ENCODE peak calls at places on chromosomes 16 and 17, in seven cellular contexts. N is progenitor cell of endocrine pancreas, I is ovary, M is dorsolateral prefrontal cortex, C is HFFc6, P is A673, D is fibroblast of lung. S is an unnamed sample.

GRCh38 chr16:56662357-56663354 is 4.9 kb downstream of the MT1F start:
- DNase-seq in M (no peak), I (no peak), P (no peak), C (no peak), D (no peak), N (no peak), S (no peak)

GRCh38 chr17:19331553-19332245 is 30.8 kb downstream of the B9D1 start:
- DNase-seq in M (no peak), I (no peak), P (no peak), C (no peak), D (peak; percentile 23), N (no peak), S (no peak)

GRCh38 chr17:29867643-29868181 is 62.3 kb downstream of the SSH2 start:
- DNase-seq in N (no peak), I (no peak), P (no peak), M (no peak), D (no peak), C (no peak), S (no peak)

GRCh38 chr17:73430848-73431247 is 119.0 kb upstream of the CDC42EP4 start:
- DNase-seq in I (no peak), D (peak; percentile 13), C (no peak), N (no peak), M (no peak), P (peak; percentile 58), S (no peak)

GRCh38 chr17:52170963-52171572 is 12.6 kb upstream of the CA10 start:
- DNase-seq in N (peak; percentile 19), P (peak; percentile 37), M (no peak), C (no peak), I (no peak), D (no peak), S (no peak)

GRCh38 chr17:42340691-42341127 is 47.5 kb downstream of the STAT3 start:
- DNase-seq in M (no peak), N (no peak), C (no peak), D (no peak), I (no peak), P (no peak), S (no peak)

GRCh38 chr16:69396187-69397061 is 10.6 kb upstream of the TERF2 start:
- DNase-seq in N (peak; percentile 55), M (no peak), I (peak; percentile 83), C (peak; percentile 92), D (peak; percentile 84), P (peak; percentile 93), S (peak; percentile 88)

GRCh38 chr17:50903604-50904521 is 37.7 kb upstream of the TOB1 start:
- DNase-seq in N (no peak), D (peak; percentile 62), M (no peak), I (no peak), C (no peak), P (no peak), S (no peak)

GRCh38 chr17:3621146-3621720 is 12.0 kb upstream of the TRPV1 start:
- DNase-seq in N (no peak), C (no peak), P (no peak), I (no peak), M (no peak), D (no peak), S (no peak)

GRCh38 chr17:57407287-57408063 is 151.2 kb downstream of the MSI2 start:
- DNase-seq in D (peak; percentile 31), N (no peak), P (no peak), I (no peak), M (no peak), C (no peak), S (no peak)

GRCh38 chr16:49652441-49653175 is 203.3 kb downstream of the ZNF423 start:
- DNase-seq in I (peak; percentile 66), P (peak; percentile 35), M (no peak), C (no peak), N (no peak), D (peak; percentile 87), S (no peak)

GRCh38 chr16:2184346-2184745 is 12.1 kb downstream of the CASKIN1 start:
- DNase-seq in I (no peak), M (no peak), P (no peak), C (no peak), N (no peak), D (no peak), S (no peak)

GRCh38 chr16:3959148-3959547 is 78.6 kb upstream of the CREBBP start:
- DNase-seq in I (no peak), M (no peak), C (no peak), D (peak; percentile 72), N (no peak), P (no peak), S (no peak)

GRCh38 chr17:32268734-32269288 is 3.2 kb downstream of the RHBDL3 start:
- DNase-seq in C (no peak), M (no peak), N (no peak), P (no peak), D (no peak), I (no peak), S (no peak)

GRCh38 chr17:9934354-9934753 is 29.3 kb upstream of the RCVRN start:
- DNase-seq in M (no peak), P (no peak), D (no peak), C (no peak), I (no peak), N (no peak), S (no peak)

GRCh38 chr16:72995151-72995881 is 52.6 kb downstream of the ZFHX3 start:
- DNase-seq in D (no peak), M (no peak), C (no peak), N (no peak), P (peak; percentile 82), I (no peak), S (no peak)

GRCh38 chr16:87309912-87310485 is 7.2 kb downstream of the C16orf95 start:
- DNase-seq in C (no peak), N (no peak), I (no peak), M (no peak), P (no peak), D (no peak), S (no peak)

DNA sequence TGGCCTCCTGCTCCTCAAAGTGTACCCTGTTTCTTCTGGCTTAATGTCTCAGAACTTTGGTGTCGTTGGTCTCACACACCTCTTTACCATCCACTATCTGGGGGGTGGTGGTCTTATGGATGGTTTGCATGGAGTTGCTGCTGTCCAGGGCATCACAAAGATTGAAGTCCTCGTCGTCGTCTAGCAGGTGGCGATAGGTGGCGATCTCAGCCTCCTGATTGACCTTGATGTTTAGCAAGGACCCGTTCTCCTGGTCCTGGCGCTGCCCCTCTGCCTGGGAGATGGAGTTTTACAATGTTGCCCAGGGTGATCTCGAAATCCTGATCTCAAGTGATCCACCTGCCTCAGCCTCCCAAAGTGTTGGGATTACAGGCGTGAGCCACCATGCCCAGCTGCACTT is 31.1 kb upstream of the HELZ start:
- DNase-seq in N (no peak), I (no peak), D (no peak), C (no peak), M (no peak), P (no peak), S (no peak)
- TF ChIP-seq CTCF in N (peak; percentile 33), I (no peak), D (peak; percentile 4), C (no peak), M (no peak), P (no peak), S (no peak)

DNA sequence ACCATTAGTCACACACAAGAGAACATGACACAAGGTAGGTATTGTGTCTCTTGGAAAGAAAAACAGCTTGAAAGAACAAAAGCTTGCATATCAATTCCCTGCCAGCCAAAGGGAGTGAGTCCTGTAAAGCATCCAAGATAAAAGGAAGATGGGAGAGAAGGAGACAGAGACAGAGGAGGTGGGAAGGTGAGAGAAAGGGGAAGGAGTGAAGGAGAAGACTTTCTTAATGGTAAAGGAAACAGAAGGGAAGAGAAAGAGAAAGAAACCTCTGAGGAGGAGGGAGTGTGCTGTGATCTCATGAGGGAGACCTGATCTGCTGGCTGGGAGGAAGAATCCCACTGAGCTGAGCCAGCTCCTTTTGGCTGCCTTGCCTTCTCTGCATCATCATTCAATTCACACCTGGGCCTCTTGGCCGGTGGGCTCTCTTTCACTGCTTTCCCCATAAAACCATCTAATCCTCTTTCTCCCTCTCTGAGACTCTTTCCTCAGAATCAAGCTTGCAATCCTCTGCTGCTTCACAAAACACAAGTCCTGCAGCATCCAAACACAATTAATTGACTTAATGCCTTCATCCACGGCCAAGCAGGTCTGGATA is 271.6 kb downstream of the ABCC12 start:
- DNase-seq in C (no peak), D (no peak), N (no peak), P (no peak), M (no peak), I (no peak), S (no peak)
- TF ChIP-seq CTCF in C (no peak), D (no peak), N (no peak), P (no peak), M (no peak), I (no peak), S (no peak)

GRCh38 chr17:7176870-7177209 is 2.3 kb downstream of the ASGR1 start:
- DNase-seq in P (no peak), M (no peak), N (peak; percentile 29), C (no peak), I (no peak), D (no peak), S (no peak)

GRCh38 chr17:7176107-7176851 is 2.9 kb downstream of the ASGR1 start:
- DNase-seq in P (no peak), M (no peak), C (no peak), D (no peak), N (no peak), I (no peak), S (no peak)

GRCh38 chr17:7174603-7175362 is 4.4 kb downstream of the ASGR1 start:
- DNase-seq in C (no peak), I (no peak), M (no peak), N (no peak), P (no peak), D (peak; percentile 13), S (no peak)

GRCh38 chr17:7175363-7175733 is 3.8 kb downstream of the ASGR1 start:
- DNase-seq in N (no peak), P (no peak), I (no peak), M (no peak), C (no peak), D (no peak), S (no peak)

DNA sequence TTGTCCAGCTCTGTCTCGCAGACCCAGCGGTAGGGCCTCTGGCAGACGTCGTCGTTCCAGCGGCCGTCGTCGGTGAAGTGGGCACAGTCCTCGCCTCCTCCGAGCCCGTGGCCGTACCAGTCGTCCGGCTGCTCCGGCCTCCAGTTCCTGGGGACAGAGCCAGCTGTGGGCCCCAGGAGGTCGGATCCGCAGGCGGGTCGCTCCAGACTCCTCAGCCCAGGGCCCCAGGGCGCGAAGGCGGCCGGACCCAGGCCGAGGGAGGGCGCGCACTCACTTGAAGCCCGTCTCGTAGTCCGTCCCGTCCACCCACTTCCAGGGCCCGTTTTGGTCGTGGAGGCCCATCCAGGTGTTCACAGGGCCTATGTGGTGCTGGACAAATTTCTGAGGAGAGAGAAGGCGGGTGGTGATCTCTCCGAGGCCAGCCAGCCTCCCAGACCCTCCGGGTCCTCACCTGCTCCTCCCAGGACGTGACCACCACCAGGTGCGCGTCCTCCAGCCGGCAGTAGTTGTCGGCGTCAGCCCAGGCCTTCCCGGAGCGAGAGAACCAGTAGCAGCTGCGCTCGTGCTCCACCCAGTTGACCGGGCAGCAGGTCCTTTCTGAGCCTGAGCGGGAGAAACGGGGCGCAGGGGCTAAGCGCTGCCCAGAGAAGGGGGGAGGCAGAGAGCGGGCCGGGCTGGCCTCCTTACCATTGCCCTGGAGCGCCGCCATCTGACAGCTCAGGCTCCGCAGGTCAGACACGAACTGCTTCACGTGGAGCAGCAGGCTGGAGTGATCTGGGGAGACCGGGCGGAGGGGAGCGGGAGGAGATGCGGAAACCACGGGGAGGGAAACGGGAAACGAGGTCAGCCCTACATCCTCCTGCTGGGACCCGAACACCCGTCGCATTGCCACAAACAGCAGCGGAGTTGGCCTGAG is 5.2 kb downstream of the ASGR1 start:
- DNase-seq in C (no peak), P (peak; percentile 27), N (peak; percentile 41), D (peak; percentile 27), M (no peak), I (no peak), S (no peak)
- TF ChIP-seq CTCF in C (no peak), P (no peak), N (peak; percentile 37), D (no peak), M (no peak), I (no peak), S (no peak)

GRCh38 chr17:80292557-80292956 is 31.9 kb downstream of the RNF213 start:
- DNase-seq in I (no peak), M (no peak), C (no peak), D (no peak), N (no peak), P (no peak), S (no peak)
- TF ChIP-seq CTCF in I (no peak), M (no peak), C (peak; percentile 28), D (peak; percentile 12), N (no peak), P (peak; percentile 9), S (peak; percentile 11)